ENCODE peak calls at places on chromosomes 6 and 20, in five cellular contexts. C, Z, P, N and M are unnamed samples.

GRCh38 chr6:63567966-63568365 is 4.3 kb upstream of the LOC128125822 start:
- DNase-seq in C (no peak), Z (no peak), P (no peak), N (no peak), M (no peak)

GRCh38 chr6:105890521-105891244 is 195.5 kb upstream of the PRDM1 start:
- DNase-seq in C (no peak), Z (no peak), P (no peak), N (no peak), M (no peak)

GRCh38 chr20:48052492-48052870 is 267.2 kb upstream of the SULF2 start:
- DNase-seq in C (no peak), Z (peak), P (no peak), N (no peak), M (peak)

GRCh38 chr6:108559884-108560462 is 744 bp upstream of the FOXO3 start:
- DNase-seq in C (no peak), Z (peak), P (peak), N (peak), M (peak)

GRCh38 chr20:4406627-4407026 is 315.1 kb upstream of the PRND start:
- DNase-seq in C (no peak), Z (no peak), P (no peak), N (peak), M (no peak)

GRCh38 chr20:58895796-58896180 is 43.3 kb downstream of the GNAS start:
- DNase-seq in C (no peak), Z (no peak), P (no peak), N (peak), M (no peak)

GRCh38 chr20:63208346-63208924 is 7.5 kb downstream of the YTHDF1 start:
- DNase-seq in C (no peak), Z (no peak), P (no peak), N (no peak), M (no peak)

GRCh38 chr20:37243076-37243936 is 18.3 kb downstream of the GHRH start:
- DNase-seq in C (no peak), Z (no peak), P (no peak), N (no peak), M (no peak)

GRCh38 chr20:22974354-22974753 is 60.8 kb upstream of the SSTR4 start:
- DNase-seq in C (no peak), Z (peak), P (no peak), N (no peak), M (no peak)